ENCODE peak calls at places on chromosomes 4 and X, in seven cellular contexts. One of them, this sample, is unnamed.

GRCh38 chr4:39825741-39826231 is 127.8 kb downstream of the UBE2K start:
- DNase-seq in NCI-H1694: no peak
- DNase-seq in uterus: no peak
- DNase-seq in non-pigmented ciliary epithelial cell: no peak
- DNase-seq in endothelial cell of umbilical vein: peak
- DNase-seq in RPMI7951: no peak
- DNase-seq in H9: no peak
- DNase-seq in this sample: no peak

GRCh38 chrX:152991123-152991522 is 2.8 kb downstream of the PNMA5 start:
- DNase-seq in endothelial cell of umbilical vein: no peak
- DNase-seq in NCI-H1694: no peak
- DNase-seq in uterus: no peak
- DNase-seq in non-pigmented ciliary epithelial cell: no peak
- DNase-seq in RPMI7951: no peak
- DNase-seq in H9: no peak
- DNase-seq in this sample: no peak

GRCh38 chr4:97496298-97496873 is 646.9 kb downstream of the STPG2 start:
- DNase-seq in RPMI7951: no peak
- DNase-seq in NCI-H1694: no peak
- DNase-seq in non-pigmented ciliary epithelial cell: no peak
- DNase-seq in endothelial cell of umbilical vein: peak
- DNase-seq in uterus: no peak
- DNase-seq in H9: no peak
- DNase-seq in this sample: no peak

GRCh38 chr4:95193391-95194224 is 355.2 kb downstream of the UNC5C start:
- DNase-seq in non-pigmented ciliary epithelial cell: no peak
- DNase-seq in NCI-H1694: no peak
- DNase-seq in H9: no peak
- DNase-seq in uterus: no peak
- DNase-seq in RPMI7951: no peak
- DNase-seq in endothelial cell of umbilical vein: no peak
- DNase-seq in this sample: peak

GRCh38 chr4:150342945-150343344 is 239.0 kb upstream of the MAB21L2 start:
- DNase-seq in uterus: no peak
- DNase-seq in non-pigmented ciliary epithelial cell: no peak
- DNase-seq in RPMI7951: no peak
- DNase-seq in NCI-H1694: no peak
- DNase-seq in endothelial cell of umbilical vein: no peak
- DNase-seq in H9: no peak
- DNase-seq in this sample: no peak

GRCh38 chr4:28267166-28267565 is 1406.5 kb downstream of the STIM2 start:
- DNase-seq in NCI-H1694: no peak
- DNase-seq in H9: no peak
- DNase-seq in uterus: no peak
- DNase-seq in non-pigmented ciliary epithelial cell: no peak
- DNase-seq in RPMI7951: no peak
- DNase-seq in endothelial cell of umbilical vein: no peak
- DNase-seq in this sample: no peak

GRCh38 chr4:83440899-83441298 is 14.7 kb downstream of the HELQ start:
- DNase-seq in H9: no peak
- DNase-seq in endothelial cell of umbilical vein: no peak
- DNase-seq in uterus: no peak
- DNase-seq in RPMI7951: no peak
- DNase-seq in NCI-H1694: no peak
- DNase-seq in non-pigmented ciliary epithelial cell: no peak
- DNase-seq in this sample: no peak

GRCh38 chr4:54482529-54482961 is 175.2 kb upstream of the KIT start:
- DNase-seq in NCI-H1694: no peak
- DNase-seq in H9: no peak
- DNase-seq in RPMI7951: peak
- DNase-seq in uterus: no peak
- DNase-seq in endothelial cell of umbilical vein: no peak
- DNase-seq in non-pigmented ciliary epithelial cell: no peak
- DNase-seq in this sample: no peak

GRCh38 chrX:462853-463252 is 76.1 kb upstream of the PPP2R3B start:
- DNase-seq in endothelial cell of umbilical vein: no peak
- DNase-seq in H9: no peak
- DNase-seq in NCI-H1694: no peak
- DNase-seq in RPMI7951: no peak
- DNase-seq in non-pigmented ciliary epithelial cell: no peak
- DNase-seq in uterus: no peak
- DNase-seq in this sample: no peak

GRCh38 chr4:79852305-79852730 is 220.7 kb downstream of the ANTXR2 start:
- DNase-seq in uterus: peak
- DNase-seq in non-pigmented ciliary epithelial cell: peak
- DNase-seq in RPMI7951: peak
- DNase-seq in NCI-H1694: no peak
- DNase-seq in endothelial cell of umbilical vein: peak
- DNase-seq in H9: peak
- DNase-seq in this sample: no peak

GRCh38 chr4:153465583-153465921 is 608 bp upstream of the TMEM131L start:
- DNase-seq in H9: no peak
- DNase-seq in endothelial cell of umbilical vein: peak
- DNase-seq in RPMI7951: peak
- DNase-seq in uterus: peak
- DNase-seq in non-pigmented ciliary epithelial cell: no peak
- DNase-seq in NCI-H1694: no peak
- DNase-seq in this sample: peak

GRCh38 chr4:121733942-121734341 is 31.0 kb downstream of the SMIM43 start:
- DNase-seq in NCI-H1694: no peak
- DNase-seq in RPMI7951: no peak
- DNase-seq in non-pigmented ciliary epithelial cell: no peak
- DNase-seq in uterus: no peak
- DNase-seq in H9: no peak
- DNase-seq in endothelial cell of umbilical vein: no peak
- DNase-seq in this sample: no peak

GRCh38 chr4:131337956-131338355 is 1811.1 kb upstream of the PCDH10 start:
- DNase-seq in endothelial cell of umbilical vein: no peak
- DNase-seq in H9: no peak
- DNase-seq in non-pigmented ciliary epithelial cell: no peak
- DNase-seq in uterus: no peak
- DNase-seq in NCI-H1694: peak
- DNase-seq in RPMI7951: no peak
- DNase-seq in this sample: peak

GRCh38 chr4:22477136-22477793 is 38.6 kb downstream of the ADGRA3 start:
- DNase-seq in uterus: no peak
- DNase-seq in NCI-H1694: no peak
- DNase-seq in RPMI7951: no peak
- DNase-seq in non-pigmented ciliary epithelial cell: no peak
- DNase-seq in H9: no peak
- DNase-seq in endothelial cell of umbilical vein: peak
- DNase-seq in this sample: no peak